ENCODE peak calls at places on chromosomes 1 and 21, in ten cellular contexts. K is HT1080; H is H54; L is putamen; T is activated CD8-positive, alpha-beta T cell treated with anti-CD3 and anti-CD28 coated beads for 36 hours; D is activated CD4-positive, alpha-beta T cell treated with anti-CD3 and anti-CD28 coated beads, Interleukin-2, amount 50 U/mL, for 24 hours; C is CD8-positive, alpha-beta memory T cell; I is A172; S is NT2/D1; W is stimulated activated CD8-positive, alpha-beta memory T cell treated with anti-CD3 and anti-CD28 coated beads, Interleukin-15, amount 100 ng/mL, for 48 hours. Q is an unnamed sample.

GRCh38 chr1:216119600-216119999 is 303.6 kb downstream of the USH2A start:
- DNase-seq in D (no peak), C (no peak), I (peak), L (no peak), W (no peak), S (peak), K (peak), T (no peak), H (no peak), Q (no peak)

GRCh38 chr1:100361249-100362089 is 9.2 kb downstream of the CDC14A start:
- DNase-seq in C (no peak), D (no peak), H (no peak), I (no peak), L (no peak), S (no peak), K (no peak), W (no peak), T (no peak), Q (no peak)

GRCh38 chr1:201602413-201603265 is 63.7 kb downstream of the NAV1 start:
- DNase-seq in T (no peak), W (no peak), S (no peak), C (no peak), H (peak), D (no peak), I (peak), L (peak), K (peak), Q (no peak)

GRCh38 chr1:48610628-48611542 is 138.9 kb upstream of the SPATA6 start:
- DNase-seq in D (no peak), S (no peak), T (no peak), H (no peak), C (no peak), I (no peak), L (peak), W (no peak), K (no peak), Q (no peak)

GRCh38 chr1:156359973-156360372 is 9.0 kb upstream of the RHBG start:
- DNase-seq in S (peak), H (no peak), L (no peak), W (no peak), T (no peak), C (no peak), K (no peak), I (peak), D (no peak), Q (no peak)

GRCh38 chr1:158095737-158096335 is 84.9 kb upstream of the CD1D start:
- DNase-seq in H (peak), K (peak), T (peak), L (no peak), D (no peak), I (peak), S (no peak), W (no peak), C (peak), Q (peak)

GRCh38 chr1:23601104-23601967 is 42.0 kb upstream of the ID3 start:
- DNase-seq in I (no peak), L (no peak), W (no peak), S (no peak), T (no peak), K (no peak), C (peak), H (no peak), D (no peak), Q (no peak)

GRCh38 chr1:210940081-210940617 is 193.8 kb downstream of the KCNH1 start:
- DNase-seq in T (no peak), S (no peak), H (no peak), I (no peak), K (no peak), D (no peak), C (no peak), L (no peak), W (no peak), Q (no peak)

GRCh38 chr1:81547261-81547911 is 253.3 kb upstream of the ADGRL2 start:
- DNase-seq in T (no peak), L (no peak), C (no peak), I (no peak), H (no peak), S (peak), K (no peak), W (no peak), D (no peak), Q (no peak)

GRCh38 chr1:12501661-12502060 is 116.3 kb downstream of the DHRS3 start:
- DNase-seq in T (no peak), I (peak), W (no peak), S (no peak), L (no peak), K (peak), C (no peak), H (peak), D (no peak), Q (no peak)

GRCh38 chr1:30450148-30450817 is 273.1 kb downstream of the MATN1 start:
- DNase-seq in W (no peak), H (no peak), C (no peak), D (no peak), S (no peak), I (no peak), K (no peak), T (no peak), L (no peak), Q (peak)

GRCh38 chr1:47760248-47760629 is 236.9 kb downstream of the TRABD2B start:
- DNase-seq in H (no peak), D (no peak), I (no peak), S (no peak), T (no peak), W (no peak), L (no peak), K (no peak), C (no peak), Q (no peak)

GRCh38 chr1:62796151-62796680 is 12.3 kb downstream of the ATG4C start:
- DNase-seq in D (no peak), K (no peak), C (no peak), I (no peak), H (no peak), T (no peak), S (no peak), W (no peak), L (no peak), Q (no peak)

GRCh38 chr1:2438038-2438437 is 25.7 kb upstream of the PEX10 start:
- DNase-seq in T (no peak), L (no peak), K (no peak), D (no peak), S (no peak), H (no peak), W (no peak), C (no peak), I (no peak), Q (no peak)

GRCh38 chr21:45029298-45029967 is 44.9 kb upstream of the ADARB1 start:
- DNase-seq in D (no peak), T (no peak), L (peak), H (no peak), C (no peak), W (no peak), I (no peak), K (no peak), S (no peak), Q (no peak)

GRCh38 chr21:14901482-14901958 is 163.3 kb downstream of the NRIP1 start:
- DNase-seq in C (no peak), T (peak), I (peak), D (no peak), L (no peak), S (no peak), W (no peak), H (no peak), K (peak), Q (no peak)

GRCh38 chr1:3168678-3169077 is 99.7 kb downstream of the PRDM16 start:
- DNase-seq in D (no peak), C (no peak), L (no peak), K (no peak), I (no peak), T (no peak), H (no peak), S (no peak), W (no peak), Q (no peak)

GRCh38 chr1:230629511-230629910 is 12.8 kb upstream of the COG2 start:
- DNase-seq in K (no peak), L (no peak), S (no peak), H (no peak), C (no peak), T (no peak), W (no peak), I (no peak), D (no peak), Q (no peak)

GRCh38 chr1:221478050-221478949 is 263.6 kb downstream of the DUSP10 start:
- DNase-seq in C (peak), I (peak), K (peak), S (peak), T (peak), H (peak), D (peak), L (peak), W (peak), Q (peak)

GRCh38 chr1:24850353-24850905 is 79.6 kb downstream of the RUNX3 start:
- DNase-seq in I (no peak), K (peak), H (no peak), C (no peak), W (no peak), D (no peak), T (no peak), S (no peak), L (no peak), Q (no peak)

GRCh38 chr1:29653886-29654450 is 417.6 kb downstream of the PTPRU start:
- DNase-seq in I (no peak), W (no peak), S (no peak), D (no peak), T (no peak), L (no peak), C (no peak), K (no peak), H (no peak), Q (no peak)

GRCh38 chr21:29288239-29288638 is 10.5 kb upstream of the BACH1 start:
- DNase-seq in H (no peak), K (no peak), D (no peak), I (no peak), W (no peak), S (no peak), C (no peak), T (no peak), L (no peak), Q (no peak)

GRCh38 chr1:54564312-54565112 is 16.5 kb downstream of the ACOT11 start:
- DNase-seq in C (no peak), D (no peak), H (no peak), K (no peak), I (no peak), W (no peak), S (no peak), T (no peak), L (no peak), Q (no peak)

GRCh38 chr21:36097427-36098230 is 27.8 kb downstream of the CBR1 start:
- DNase-seq in W (no peak), H (no peak), S (peak), I (peak), K (peak), D (no peak), C (no peak), T (no peak), L (no peak), Q (no peak)

GRCh38 chr1:205774277-205775014 is 836 bp downstream of the RAB29 start:
- DNase-seq in T (peak), W (peak), L (no peak), K (no peak), I (peak), C (peak), S (no peak), H (no peak), D (no peak), Q (peak)

GRCh38 chr1:237562247-237562823 is 328.4 kb downstream of the ZP4 start:
- DNase-seq in C (peak), T (peak), K (peak), I (peak), W (no peak), L (peak), D (no peak), H (peak), S (peak), Q (no peak)

GRCh38 chr1:35808376-35809155 is 750 bp downstream of the AGO4 start:
- DNase-seq in W (peak), K (peak), D (no peak), H (peak), S (no peak), T (peak), L (no peak), C (peak), I (peak), Q (no peak)

GRCh38 chr1:27727126-27727525 is 1.4 kb downstream of the FAM76A start:
- DNase-seq in I (no peak), C (no peak), D (no peak), T (no peak), W (no peak), S (no peak), L (no peak), K (peak), H (no peak), Q (no peak)

GRCh38 chr1:72063364-72063763 is 219.0 kb downstream of the NEGR1 start:
- DNase-seq in L (no peak), S (no peak), I (peak), D (no peak), K (peak), T (no peak), W (no peak), H (no peak), C (no peak), Q (no peak)